ENCODE peak calls at places on chromosome 19, in nine cellular contexts. Z is heart left ventricle; K is HuH-7; T is ELF-1; R is hepatocyte; Y is hippocampal formation; M is CD4-positive, CD25-positive, alpha-beta regulatory T cell; H is lower lobe of right lung; C is stimulated activated CD4-positive, alpha-beta T cell treated with anti-CD3 and anti-CD28 coated beads, TNF-alpha, amount 100 ng/mL, for 4 hours. G is an unnamed sample.

GRCh38 chr19:782195-783043 is 14.8 kb upstream of the PTBP1 start:
- DNase-seq in Z (no peak), T (peak), H (no peak), M (no peak), Y (no peak), K (peak), C (no peak), R (peak), G (peak)

GRCh38 chr19:12801466-12802266 is at the start of the genes PRDX2 and THSD8:
- DNase-seq in M (peak), C (no peak), Y (peak), T (peak), H (peak), R (peak), Z (peak), K (peak), G (peak)

GRCh38 chr19:4388171-4389063 is 11.9 kb downstream of the SH3GL1 start:
- DNase-seq in Y (no peak), Z (no peak), K (no peak), R (peak), C (no peak), M (no peak), T (peak), H (peak), G (no peak)

GRCh38 chr19:17948967-17949930 is 16.4 kb downstream of the CCDC124 start:
- DNase-seq in T (peak), Z (no peak), Y (no peak), M (no peak), H (no peak), K (no peak), C (no peak), R (no peak), G (no peak)

GRCh38 chr19:2798733-2799132 is 13.4 kb downstream of the THOP1 start:
- DNase-seq in Z (peak), R (no peak), K (no peak), H (no peak), T (peak), M (no peak), C (no peak), Y (no peak), G (no peak)

GRCh38 chr19:12703056-12703455 is 6.6 kb upstream of the FBXW9 start:
- DNase-seq in C (no peak), H (no peak), K (peak), Y (no peak), R (peak), M (no peak), T (peak), Z (no peak), G (no peak)

GRCh38 chr19:31232220-31232619 is 117.0 kb downstream of the TSHZ3 start:
- DNase-seq in T (no peak), C (no peak), H (no peak), Z (no peak), Y (no peak), K (no peak), R (no peak), M (no peak), G (peak)

GRCh38 chr19:40921005-40921897 is 39.2 kb upstream of the CYP2A7 start:
- DNase-seq in K (peak), C (no peak), M (no peak), H (peak), T (peak), Z (no peak), Y (no peak), R (peak), G (peak)

GRCh38 chr19:33686246-33686645 is 64.5 kb downstream of the CHST8 start:
- DNase-seq in Z (no peak), Y (no peak), R (no peak), K (no peak), C (no peak), M (no peak), H (no peak), T (no peak), G (no peak)

GRCh38 chr19:48659768-48660167 is 13.0 kb downstream of the NTN5 start:
- DNase-seq in K (no peak), Z (no peak), T (no peak), R (peak), Y (no peak), M (no peak), H (peak), C (no peak), G (peak)

GRCh38 chr19:49255674-49256073 is 69.3 kb downstream of the SLC6A16 start:
- DNase-seq in R (no peak), K (no peak), H (no peak), Y (no peak), M (no peak), Z (no peak), T (no peak), C (no peak), G (no peak)

GRCh38 chr19:2302319-2303208 is 5.4 kb downstream of the LINGO3 start:
- DNase-seq in Z (peak), R (peak), C (no peak), K (no peak), T (peak), Y (no peak), H (no peak), M (no peak), G (no peak)

GRCh38 chr19:17734146-17734545 is 14.9 kb downstream of the MAP1S start:
- DNase-seq in R (no peak), Z (no peak), C (no peak), H (no peak), T (no peak), M (no peak), Y (no peak), K (no peak), G (no peak)

GRCh38 chr19:3365447-3366103 is 808 bp upstream of the NFIC start:
- DNase-seq in R (no peak), K (no peak), Y (peak), C (no peak), H (peak), Z (peak), T (no peak), M (no peak), G (peak)

GRCh38 chr19:10533656-10534386 is 9.9 kb upstream of the ATG4D start:
- DNase-seq in K (no peak), Z (no peak), R (peak), H (no peak), T (no peak), M (no peak), C (no peak), Y (no peak), G (peak)

GRCh38 chr19:35915508-35915907 is 7.4 kb upstream of the TYROBP start:
- DNase-seq in H (no peak), M (no peak), K (no peak), Y (no peak), T (no peak), C (no peak), R (no peak), Z (no peak), G (no peak)

GRCh38 chr19:54420068-54420382 is 4.8 kb downstream of the TTYH1 start:
- DNase-seq in H (no peak), Z (no peak), T (no peak), C (no peak), K (no peak), M (no peak), R (no peak), Y (no peak), G (no peak)

GRCh38 chr19:42283248-42284065 is 14.4 kb downstream of the CIC start:
- DNase-seq in M (peak), Y (peak), H (peak), Z (peak), T (peak), C (peak), R (peak), K (peak), G (peak)

GRCh38 chr19:1567116-1567847 is 843 bp downstream of the MEX3D start:
- DNase-seq in Y (no peak), R (peak), T (no peak), C (no peak), H (no peak), K (no peak), Z (peak), M (no peak), G (no peak)

GRCh38 chr19:18648971-18649310 is 12.1 kb downstream of the KLHL26 start:
- DNase-seq in C (no peak), R (no peak), H (no peak), T (peak), K (no peak), Z (no peak), Y (no peak), M (no peak), G (no peak)

GRCh38 chr19:582497-583197 is 7.0 kb upstream of the HCN2 start:
- DNase-seq in H (no peak), Z (no peak), K (no peak), C (no peak), T (no peak), Y (no peak), M (no peak), R (no peak), G (no peak)

GRCh38 chr19:2589441-2589840 is 113.1 kb downstream of the GNG7 start:
- DNase-seq in Y (no peak), C (no peak), M (no peak), H (peak), Z (no peak), K (no peak), R (no peak), T (no peak), G (no peak)

GRCh38 chr19:45499196-45500180 is 1.2 kb downstream of the PPM1N start:
- DNase-seq in H (peak), R (peak), K (no peak), M (peak), T (peak), Y (no peak), C (peak), Z (no peak), G (peak)